ENCODE peak calls at places on chromosome 13, in seven cellular contexts. N is mesendoderm, O is IMR-90, Z is mesenchymal stem cell, I is H9, R is H1, D is trophoblast cell. K is an unnamed sample.

GRCh38 chr13:51202477-51203046 is 19.6 kb upstream of the FAM124A start:
- DNase-seq in N (no peak), O (no peak), Z (no peak), I (no peak), R (no peak), D (no peak), K (no peak)

GRCh38 chr13:77390391-77390790 is 63.5 kb upstream of the MYCBP2 start:
- DNase-seq in N (no peak), O (no peak), Z (no peak), I (no peak), R (no peak), D (no peak), K (no peak)

GRCh38 chr13:102191951-102192461 is 209.8 kb downstream of the FGF14 start:
- DNase-seq in N (no peak), O (peak; percentile 62), Z (peak; percentile 59), I (no peak), R (no peak), D (no peak), K (peak; percentile 2)

GRCh38 chr13:113114511-113115362 is 7.9 kb upstream of the F10 start:
- DNase-seq in N (no peak), O (no peak), Z (no peak), I (no peak), R (peak; percentile 37), D (no peak), K (no peak)

GRCh38 chr13:21986602-21987001 is 315.7 kb downstream of the FGF9 start:
- DNase-seq in N (no peak), O (peak; percentile 23), Z (peak; percentile 43), I (no peak), R (no peak), D (no peak), K (no peak)

GRCh38 chr13:79482271-79482970 is 1.5 kb downstream of the NDFIP2 start:
- DNase-seq in N (no peak), O (peak; percentile 35), Z (peak; percentile 56), I (no peak), R (no peak), D (no peak), K (no peak)

GRCh38 chr13:34542321-34542720 is 399.7 kb upstream of the NBEA start:
- DNase-seq in N (no peak), O (no peak), Z (no peak), I (no peak), R (no peak), D (no peak), K (no peak)

GRCh38 chr13:104962411-104962810 is 1573.1 kb downstream of the EFNB2 start:
- DNase-seq in N (no peak), O (no peak), Z (no peak), I (no peak), R (no peak), D (no peak), K (no peak)

GRCh38 chr13:52353116-52353718 is 52.8 kb downstream of the THSD1 start:
- DNase-seq in N (no peak), O (peak; percentile 75), Z (no peak), I (no peak), R (no peak), D (no peak), K (no peak)

GRCh38 chr13:30676672-30677071 is 58.7 kb upstream of the ALOX5AP start:
- DNase-seq in N (peak; percentile 44), O (peak; percentile 47), Z (no peak), I (no peak), R (no peak), D (no peak), K (no peak)

GRCh38 chr13:50437252-50437651 is 406.2 kb downstream of the DLEU7 start:
- DNase-seq in N (no peak), O (peak; percentile 87), Z (peak; percentile 91), I (no peak), R (no peak), D (no peak), K (no peak)

DNA sequence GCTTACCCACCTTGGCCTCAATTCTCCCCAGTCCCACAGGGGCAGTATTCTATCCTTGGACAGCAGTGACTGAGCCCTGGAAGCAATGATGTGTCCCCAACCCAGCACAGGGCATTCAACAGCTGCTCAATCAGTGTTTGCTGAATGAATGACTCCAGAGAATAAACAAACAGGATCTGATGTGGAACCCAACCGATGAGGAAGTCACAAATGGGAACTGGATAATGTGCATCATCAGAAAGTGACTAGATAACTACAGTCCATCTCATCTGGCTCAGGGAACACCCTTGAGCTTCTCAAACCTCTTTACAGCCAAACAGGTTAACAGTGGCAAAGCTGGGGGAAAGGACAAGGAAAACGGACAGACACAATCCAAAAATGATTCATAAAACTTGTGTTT is 8.2 kb downstream of the SLC25A30 start:
- DNase-seq in N (no peak), O (no peak), Z (no peak), I (no peak), R (no peak), D (no peak), K (no peak)
- H2BK120ac ChIP-seq in N (no peak overlapping the region), O (no peak overlapping the region), Z (no peak overlapping the region), I (no peak overlapping the region), R (no peak overlapping the region), D (no peak overlapping the region), K (no peak overlapping the region)

GRCh38 chr13:48414501-48414900 is 1.6 kb upstream of the LPAR6 start:
- DNase-seq in N (no peak), O (no peak), Z (no peak), I (no peak), R (no peak), D (no peak), K (no peak)

GRCh38 chr13:48412100-48412556 is 785 bp downstream of the LPAR6 start:
- DNase-seq in N (peak; percentile 21), O (peak; percentile 31), Z (peak; percentile 44), I (no peak), R (no peak), D (no peak), K (no peak)

GRCh38 chr13:48412881-48413351 is at the start of gene LPAR6:
- DNase-seq in N (peak; percentile 81), O (peak; percentile 73), Z (peak; percentile 87), I (peak; percentile 38), R (no peak), D (no peak), K (no peak)

GRCh38 chr13:48410199-48410598 is 2.7 kb downstream of the LPAR6 start:
- DNase-seq in N (no peak), O (no peak), Z (no peak), I (no peak), R (no peak), D (no peak), K (no peak)

GRCh38 chr13:48411281-48412099 is 1.4 kb downstream of the LPAR6 start:
- DNase-seq in N (peak; percentile 8), O (peak; percentile 21), Z (peak; percentile 37), I (no peak), R (no peak), D (no peak), K (no peak)
- H3K9ac ChIP-seq in N (peak overlapping the region; percentile 32), O (peak overlapping the region; percentile 76), Z (peak overlapping the region; percentile 96), I (peak overlapping the region; percentile 36), R (no peak overlapping the region), D (no peak overlapping the region), K (no peak overlapping the region)

DNA sequence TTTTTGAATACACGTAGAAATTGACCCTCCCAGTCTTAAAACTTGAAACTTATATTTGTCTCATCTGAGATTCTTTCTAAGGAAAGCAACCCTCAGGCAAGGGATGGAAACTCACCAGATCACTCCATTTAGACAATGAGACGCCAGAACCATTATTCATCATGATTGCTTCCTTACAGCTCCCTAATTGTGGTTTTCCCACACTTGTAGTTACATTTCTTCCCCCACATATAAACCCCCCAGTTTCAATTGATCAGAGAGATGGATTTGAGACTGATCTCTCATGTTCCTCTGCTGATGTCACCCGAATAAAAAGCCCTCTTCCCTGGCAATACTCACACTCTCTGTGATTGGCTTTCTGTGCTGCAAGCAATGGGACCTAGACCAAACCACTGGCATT is 197.9 kb upstream of the STARD13 start:
- DNase-seq in N (no peak), O (peak; percentile 28), Z (peak; percentile 40), I (no peak), R (no peak), D (no peak), K (no peak)
- H2BK120ac ChIP-seq in N (no peak overlapping the region), O (no peak overlapping the region), Z (no peak overlapping the region), I (no peak overlapping the region), R (no peak overlapping the region), D (no peak overlapping the region), K (no peak overlapping the region)

GRCh38 chr13:41939403-41939802 is 21.5 kb downstream of the VWA8 start:
- DNase-seq in N (no peak), O (no peak), Z (no peak), I (no peak), R (no peak), D (no peak), K (no peak)
- H3K9ac ChIP-seq in N (no peak overlapping the region), O (no peak overlapping the region), Z (peak overlapping the region; percentile 53), I (no peak overlapping the region), R (no peak overlapping the region), D (no peak overlapping the region), K (no peak overlapping the region)

GRCh38 chr13:84816567-84817133 is 934.4 kb upstream of the SLITRK1 start:
- DNase-seq in N (no peak), O (no peak), Z (no peak), I (no peak), R (no peak), D (no peak), K (no peak)

GRCh38 chr13:84810781-84811180 is 928.5 kb upstream of the SLITRK1 start:
- DNase-seq in N (peak; percentile 78), O (no peak), Z (no peak), I (no peak), R (no peak), D (no peak), K (no peak)

GRCh38 chr13:84812789-84813188 is 930.5 kb upstream of the SLITRK1 start:
- DNase-seq in N (no peak), O (no peak), Z (no peak), I (no peak), R (no peak), D (no peak), K (no peak)

GRCh38 chr13:84812078-84812477 is 929.8 kb upstream of the SLITRK1 start:
- DNase-seq in N (peak; percentile 24), O (no peak), Z (no peak), I (no peak), R (no peak), D (no peak), K (no peak)
- H2BK120ac ChIP-seq in N (no peak overlapping the region), O (no peak overlapping the region), Z (no peak overlapping the region), I (no peak overlapping the region), R (no peak overlapping the region), D (no peak overlapping the region), K (no peak overlapping the region)

DNA sequence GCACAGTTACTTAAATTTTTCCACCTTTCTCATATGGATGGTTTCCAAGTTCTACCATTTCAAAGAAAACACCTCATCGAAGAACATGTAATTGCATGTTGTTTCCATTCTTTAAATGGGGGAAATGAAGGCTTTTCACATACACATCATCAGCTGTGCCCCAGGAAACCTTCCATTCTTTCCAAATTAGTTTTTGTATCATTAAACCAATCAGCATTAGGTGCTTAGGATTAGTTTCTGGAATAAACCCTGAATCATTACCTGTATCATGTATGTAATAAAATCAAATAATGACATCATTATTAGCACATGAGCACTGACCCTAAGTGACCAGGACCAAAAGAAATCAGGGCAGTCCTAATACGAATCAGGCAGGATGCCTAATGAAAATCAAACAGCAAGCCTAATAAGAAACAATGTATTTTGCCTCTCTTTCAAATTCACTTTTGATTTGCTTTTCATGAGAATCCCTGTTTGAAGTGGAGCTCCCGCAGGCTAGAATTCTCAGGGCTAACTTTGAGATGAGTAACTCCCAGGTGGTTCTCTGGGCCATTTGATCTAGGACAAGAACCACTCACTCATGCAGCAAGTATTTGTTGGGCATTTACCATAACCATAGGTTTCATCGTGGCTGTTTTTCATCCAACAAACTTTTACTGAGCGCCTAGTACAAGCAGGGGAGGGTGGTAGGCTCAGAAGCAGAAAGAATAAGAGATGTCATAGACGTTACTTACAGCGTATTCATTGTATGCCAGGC is 89.2 kb downstream of the MZT1 start:
- DNase-seq in N (peak; percentile 48), O (no peak), Z (no peak), I (peak; percentile 48), R (no peak), D (peak; percentile 60), K (no peak)
- H3K9ac ChIP-seq in N (no peak overlapping the region), O (no peak overlapping the region), Z (no peak overlapping the region), I (no peak overlapping the region), R (no peak overlapping the region), D (no peak overlapping the region), K (no peak overlapping the region)

GRCh38 chr13:46860734-46861133 is 36.1 kb downstream of the HTR2A start:
- DNase-seq in N (no peak), O (no peak), Z (no peak), I (no peak), R (no peak), D (no peak), K (no peak)
- H2BK120ac ChIP-seq in N (no peak overlapping the region), O (no peak overlapping the region), Z (no peak overlapping the region), I (no peak overlapping the region), R (no peak overlapping the region), D (no peak overlapping the region), K (no peak overlapping the region)